ENCODE peak calls at places on chromosome 15, in six cellular contexts. One of them, this sample, is unnamed. For H3K9me3, the result is how much of the 10 kb centered on the place peaks cover.

GRCh38 chr15:81331600-81331999 is 7.7 kb upstream of the STARD5 start:
- DNase-seq in transverse colon: no peak
- DNase-seq in A549: no peak
- DNase-seq in PC-3: no peak
- DNase-seq in tibial nerve: no peak
- DNase-seq in body of pancreas: no peak
- DNase-seq in this sample: no peak

GRCh38 chr15:85427286-85428028 is 47.1 kb downstream of the AKAP13 start:
- DNase-seq in transverse colon: no peak
- DNase-seq in A549: no peak
- DNase-seq in PC-3: no peak
- DNase-seq in tibial nerve: no peak
- DNase-seq in body of pancreas: no peak
- DNase-seq in this sample: no peak

GRCh38 chr15:66594344-66594743 is 28.5 kb upstream of the LCTL start:
- DNase-seq in transverse colon: no peak
- DNase-seq in A549: no peak
- DNase-seq in PC-3: peak
- DNase-seq in tibial nerve: no peak
- DNase-seq in body of pancreas: no peak
- DNase-seq in this sample: no peak

GRCh38 chr15:90911302-90911623 is 8.2 kb downstream of the MAN2A2 start:
- DNase-seq in transverse colon: no peak
- DNase-seq in A549: no peak
- DNase-seq in PC-3: no peak
- DNase-seq in tibial nerve: no peak
- DNase-seq in body of pancreas: no peak
- DNase-seq in this sample: no peak

GRCh38 chr15:80854104-80854503 is 74.9 kb downstream of the CEMIP start:
- DNase-seq in transverse colon: no peak
- DNase-seq in A549: no peak
- DNase-seq in PC-3: no peak
- DNase-seq in tibial nerve: no peak
- DNase-seq in body of pancreas: peak
- DNase-seq in this sample: peak

GRCh38 chr15:80404719-80405553 is 754 bp downstream of the ARNT2 start:
- DNase-seq in transverse colon: no peak
- DNase-seq in A549: peak
- DNase-seq in PC-3: no peak
- DNase-seq in tibial nerve: no peak
- DNase-seq in body of pancreas: peak
- DNase-seq in this sample: no peak

GRCh38 chr15:89132611-89133242 is 44.5 kb downstream of the ABHD2 start:
- DNase-seq in transverse colon: no peak
- DNase-seq in A549: no peak
- DNase-seq in PC-3: no peak
- DNase-seq in tibial nerve: peak
- DNase-seq in body of pancreas: peak
- DNase-seq in this sample: no peak

GRCh38 chr15:100061944-100062343 is 279.8 kb downstream of the ADAMTS17 start:
- DNase-seq in transverse colon: no peak
- DNase-seq in A549: no peak
- DNase-seq in PC-3: no peak
- DNase-seq in tibial nerve: no peak
- DNase-seq in body of pancreas: no peak
- DNase-seq in this sample: no peak

GRCh38 chr15:67803996-67804843 is 21.1 kb upstream of the SKOR1 start:
- DNase-seq in transverse colon: no peak
- DNase-seq in A549: no peak
- DNase-seq in PC-3: no peak
- DNase-seq in tibial nerve: no peak
- DNase-seq in body of pancreas: no peak
- DNase-seq in this sample: no peak

GRCh38 chr15:35173444-35174118 is 88.5 kb upstream of the NANOGP8 start:
- DNase-seq in transverse colon: no peak
- DNase-seq in A549: no peak
- DNase-seq in PC-3: peak
- DNase-seq in tibial nerve: no peak
- DNase-seq in body of pancreas: no peak
- DNase-seq in this sample: no peak

GRCh38 chr15:37203050-37203449 is 102.7 kb upstream of the MEIS2 start:
- DNase-seq in transverse colon: no peak
- DNase-seq in A549: no peak
- DNase-seq in PC-3: no peak
- DNase-seq in tibial nerve: no peak
- DNase-seq in body of pancreas: no peak
- DNase-seq in this sample: no peak

GRCh38 chr15:37199546-37199945 is 99.2 kb upstream of the MEIS2 start:
- DNase-seq in transverse colon: no peak
- DNase-seq in A549: no peak
- DNase-seq in PC-3: no peak
- DNase-seq in tibial nerve: no peak
- DNase-seq in body of pancreas: no peak
- DNase-seq in this sample: no peak

GRCh38 chr15:37206690-37207089 is 106.3 kb upstream of the MEIS2 start:
- DNase-seq in transverse colon: no peak
- DNase-seq in A549: no peak
- DNase-seq in PC-3: no peak
- DNase-seq in tibial nerve: no peak
- DNase-seq in body of pancreas: no peak
- DNase-seq in this sample: no peak

GRCh38 chr15:37208475-37209363 is 108.4 kb upstream of the MEIS2 start:
- DNase-seq in transverse colon: no peak
- DNase-seq in A549: no peak
- DNase-seq in PC-3: no peak
- DNase-seq in tibial nerve: no peak
- DNase-seq in body of pancreas: no peak
- DNase-seq in this sample: no peak

GRCh38 chr15:37204698-37205097 is 104.3 kb upstream of the MEIS2 start:
- DNase-seq in transverse colon: no peak
- DNase-seq in A549: no peak
- DNase-seq in PC-3: peak
- DNase-seq in tibial nerve: no peak
- DNase-seq in body of pancreas: no peak
- DNase-seq in this sample: no peak
- TF ChIP-seq CTCF in transverse colon: no peak
- TF ChIP-seq CTCF in A549: no peak
- TF ChIP-seq CTCF in PC-3: peak
- TF ChIP-seq CTCF in tibial nerve: no peak
- TF ChIP-seq CTCF in body of pancreas: no peak
- TF ChIP-seq CTCF in this sample: no peak

GRCh38 chr15:40878785-40879184 is 4.8 kb upstream of the RHOV start:
- DNase-seq in transverse colon: no peak
- DNase-seq in A549: no peak
- DNase-seq in PC-3: peak
- DNase-seq in tibial nerve: no peak
- DNase-seq in body of pancreas: no peak
- DNase-seq in this sample: no peak

GRCh38 chr15:40879609-40880008 is 5.6 kb upstream of the RHOV start:
- DNase-seq in transverse colon: peak
- DNase-seq in A549: no peak
- DNase-seq in PC-3: no peak
- DNase-seq in tibial nerve: no peak
- DNase-seq in body of pancreas: no peak
- DNase-seq in this sample: no peak

GRCh38 chr15:40877691-40878090 is 3.7 kb upstream of the RHOV start:
- DNase-seq in transverse colon: no peak
- DNase-seq in A549: no peak
- DNase-seq in PC-3: no peak
- DNase-seq in tibial nerve: no peak
- DNase-seq in body of pancreas: no peak
- DNase-seq in this sample: no peak

GRCh38 chr15:40875996-40876740 is 2.1 kb upstream of the RHOV start:
- DNase-seq in transverse colon: no peak
- DNase-seq in A549: no peak
- DNase-seq in PC-3: no peak
- DNase-seq in tibial nerve: no peak
- DNase-seq in body of pancreas: no peak
- DNase-seq in this sample: no peak

GRCh38 chr15:40881351-40881750 is 7.3 kb upstream of the RHOV start:
- DNase-seq in transverse colon: no peak
- DNase-seq in A549: no peak
- DNase-seq in PC-3: no peak
- DNase-seq in tibial nerve: no peak
- DNase-seq in body of pancreas: no peak
- DNase-seq in this sample: no peak
- H3K9me3 ChIP-seq in transverse colon: under half
- H3K9me3 ChIP-seq in A549: under half
- H3K9me3 ChIP-seq in PC-3: under half
- H3K9me3 ChIP-seq in tibial nerve: under half
- H3K9me3 ChIP-seq in body of pancreas: under half
- H3K9me3 ChIP-seq in this sample: under half

DNA sequence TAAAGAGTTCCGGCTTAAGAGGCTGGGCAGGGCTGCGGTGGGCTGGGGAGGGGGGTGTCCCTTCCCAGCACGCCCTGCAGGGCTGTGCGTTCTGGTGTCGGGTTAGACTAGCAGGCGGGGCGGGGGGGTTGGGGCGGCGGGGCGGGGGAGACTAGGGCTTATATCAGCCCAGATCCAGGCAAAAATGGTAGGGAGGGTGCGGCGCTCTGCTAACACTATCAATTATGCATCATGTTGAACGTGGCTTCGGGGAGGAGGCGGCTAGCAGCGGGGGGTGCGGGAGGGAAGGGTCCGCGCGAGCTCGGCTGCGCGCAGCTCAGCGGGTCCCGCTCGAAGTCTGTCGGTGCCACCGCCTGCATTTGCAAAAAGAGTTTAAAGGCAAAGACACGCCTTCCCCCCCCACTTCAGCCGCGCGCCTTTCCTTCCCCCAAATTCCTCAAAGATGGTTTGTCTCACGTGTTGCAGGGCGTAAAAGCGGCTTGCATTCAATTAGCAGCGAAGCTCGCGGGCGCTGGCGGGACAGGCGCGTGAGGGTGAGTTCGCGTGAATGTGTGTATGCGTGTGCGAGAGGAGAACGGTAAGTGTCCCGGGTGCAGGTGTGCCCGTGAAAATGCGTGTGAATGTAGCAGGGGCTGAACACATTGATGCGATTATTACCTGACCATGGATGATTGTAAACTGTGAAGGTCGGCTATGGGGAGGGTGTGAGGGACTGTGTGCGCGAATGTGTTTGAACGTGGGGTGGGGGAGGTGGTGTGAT is at the start of gene ISLR2:
- DNase-seq in transverse colon: no peak
- DNase-seq in A549: no peak
- DNase-seq in PC-3: no peak
- DNase-seq in tibial nerve: no peak
- DNase-seq in body of pancreas: no peak
- DNase-seq in this sample: no peak
- H3K4me3 ChIP-seq in transverse colon: no peak
- H3K4me3 ChIP-seq in A549: peak
- H3K4me3 ChIP-seq in PC-3: peak
- H3K4me3 ChIP-seq in tibial nerve: no peak
- H3K4me3 ChIP-seq in body of pancreas: no peak
- H3K4me3 ChIP-seq in this sample: no peak

DNA sequence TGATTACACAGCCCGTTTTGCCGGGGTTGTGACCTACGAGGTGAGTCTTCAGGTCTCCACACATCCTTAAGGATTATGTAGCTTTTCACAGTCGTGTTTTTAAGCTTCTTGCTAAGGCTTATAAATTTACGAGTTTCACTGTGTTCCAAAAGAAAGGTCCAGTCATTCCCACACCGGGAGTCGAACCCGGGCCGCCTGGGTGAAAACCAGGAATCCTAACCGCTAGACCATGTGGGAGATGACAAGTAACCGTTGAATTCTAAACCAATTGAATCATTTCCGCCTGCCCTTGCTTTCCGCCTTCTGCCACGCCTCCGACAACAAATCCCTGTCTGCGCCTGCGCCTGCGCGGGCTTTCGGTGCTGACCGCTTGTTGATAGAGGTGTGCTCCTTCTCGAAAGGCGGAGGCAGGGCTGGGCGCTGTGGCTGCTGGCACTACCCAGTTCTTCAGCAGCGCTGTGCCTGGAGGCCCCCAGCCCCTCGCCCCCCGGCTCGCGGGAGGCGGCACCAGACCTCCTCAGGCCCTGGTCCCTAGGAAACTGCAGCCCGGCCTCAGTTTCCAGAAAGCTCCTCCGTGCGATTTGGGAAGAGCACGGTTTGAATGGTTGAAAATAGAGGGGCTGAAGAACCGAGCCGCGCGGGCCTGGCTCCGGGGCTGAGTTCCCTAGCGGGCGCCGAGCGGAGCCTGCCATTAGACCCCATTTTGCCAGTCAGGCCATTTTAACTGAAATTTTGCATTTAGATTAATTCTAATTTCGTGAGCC is 219.1 kb upstream of the ATP10A start:
- DNase-seq in transverse colon: peak
- DNase-seq in A549: peak
- DNase-seq in PC-3: peak
- DNase-seq in tibial nerve: peak
- DNase-seq in body of pancreas: peak
- DNase-seq in this sample: peak
- TF ChIP-seq CTCF in transverse colon: no peak
- TF ChIP-seq CTCF in A549: no peak
- TF ChIP-seq CTCF in PC-3: no peak
- TF ChIP-seq CTCF in tibial nerve: peak
- TF ChIP-seq CTCF in body of pancreas: peak
- TF ChIP-seq CTCF in this sample: peak

DNA sequence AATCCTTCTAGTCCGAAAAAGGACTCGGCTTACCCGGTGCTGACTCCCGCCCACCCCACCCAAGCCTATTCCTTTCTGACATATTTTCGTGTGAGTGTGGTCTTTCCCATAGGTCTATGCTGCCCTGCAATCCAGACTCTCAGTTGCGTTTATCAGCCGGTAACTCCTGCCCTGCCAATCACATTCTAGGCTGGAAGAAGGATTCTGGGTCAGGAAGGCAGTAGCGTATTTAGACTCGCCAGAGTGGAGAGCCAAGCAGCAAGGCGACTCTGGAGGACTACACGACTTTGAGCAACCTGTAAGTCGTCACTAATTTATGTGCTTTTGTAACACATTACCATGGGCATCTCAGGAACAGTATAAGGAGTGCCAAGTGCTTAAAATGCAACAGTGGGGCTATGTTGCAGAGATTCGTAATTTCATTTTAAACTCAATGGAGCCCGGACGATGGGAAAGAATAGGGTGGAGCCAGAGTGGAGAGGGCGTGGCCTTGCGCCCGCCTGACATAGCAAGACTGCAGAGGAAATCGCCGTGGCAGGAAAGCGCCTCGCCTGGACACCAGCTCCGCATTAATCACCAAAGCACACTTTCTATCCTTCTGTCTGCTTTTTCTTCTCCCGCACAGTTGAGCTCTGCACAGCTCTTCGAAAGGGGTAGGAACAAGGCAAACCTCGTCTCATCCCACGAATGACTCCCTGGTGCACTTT is 1044.2 kb downstream of the AGBL1 start:
- DNase-seq in transverse colon: no peak
- DNase-seq in A549: no peak
- DNase-seq in PC-3: no peak
- DNase-seq in tibial nerve: no peak
- DNase-seq in body of pancreas: no peak
- DNase-seq in this sample: no peak
- H3K9me3 ChIP-seq in transverse colon: under half
- H3K9me3 ChIP-seq in A549: under half
- H3K9me3 ChIP-seq in PC-3: under half
- H3K9me3 ChIP-seq in tibial nerve: under half
- H3K9me3 ChIP-seq in body of pancreas: under half
- H3K9me3 ChIP-seq in this sample: under half

This sample was measured in prostate gland.